ENCODE peak calls at places on chromosome 17, in five cellular contexts. A is left colon; P is aorta; H is activated CD8-positive, alpha-beta T cell treated with anti-CD3 and anti-CD28 coated beads, Interleukin-2, amount 10 ng/mL, durations not matched to agents 7 days and 5 days; G is naive thymus-derived CD4-positive, alpha-beta T cell. X is an unnamed sample.

GRCh38 chr17:75965468-75965867 is 13.5 kb downstream of the ACOX1 start:
- ATAC-seq in A (no peak), P (no peak), H (no peak), G (no peak), X (no peak)

GRCh38 chr17:60094754-60095153 is 16.0 kb upstream of the HEATR6 start:
- ATAC-seq in A (no peak), P (no peak), H (no peak), G (peak; percentile 59), X (no peak)

GRCh38 chr17:64163468-64163867 is 33.5 kb upstream of the ERN1 start:
- ATAC-seq in A (no peak), P (no peak), H (no peak), G (no peak), X (peak; percentile 64)

GRCh38 chr17:16269658-16270057 is 52.6 kb downstream of the PIGL start:
- ATAC-seq in A (no peak), P (no peak), H (no peak), G (no peak), X (no peak)

GRCh38 chr17:43909537-43910231 is 2.3 kb upstream of the MPP2 start:
- ATAC-seq in A (no peak), P (no peak), H (no peak), G (no peak), X (no peak)

GRCh38 chr17:74838275-74838674 is 21.4 kb downstream of the GRIN2C start:
- ATAC-seq in A (no peak), P (no peak), H (no peak), G (no peak), X (no peak)

GRCh38 chr17:10613775-10614513 is 43.2 kb downstream of the MYH3 start:
- ATAC-seq in A (no peak), P (no peak), H (no peak), G (no peak), X (no peak)

GRCh38 chr17:81536299-81537290 is 8.4 kb downstream of the FSCN2 start:
- ATAC-seq in A (peak; percentile 40), P (no peak), H (peak; percentile 16), G (no peak), X (peak; percentile 6)

GRCh38 chr17:68807998-68808772 is 147.0 kb downstream of the ABCA8 start:
- ATAC-seq in A (no peak), P (no peak), H (no peak), G (no peak), X (no peak)

GRCh38 chr17:47615766-47616424 is 33.8 kb upstream of the KPNB1 start:
- ATAC-seq in A (peak; percentile 72), P (peak; percentile 57), H (peak; percentile 42), G (peak; percentile 51), X (peak; percentile 35)

GRCh38 chr17:76709077-76709950 is 1.5 kb downstream of the MXRA7 start:
- ATAC-seq in A (peak; percentile 27), P (peak; percentile 90), H (no peak), G (no peak), X (peak; percentile 50)

GRCh38 chr17:36485805-36486203 is 677 bp upstream of the ZNHIT3 start:
- ATAC-seq in A (no peak), P (no peak), H (no peak), G (no peak), X (no peak)

GRCh38 chr17:72456026-72456569 is 335.3 kb downstream of the SOX9 start:
- ATAC-seq in A (peak; percentile 81), P (no peak), H (no peak), G (no peak), X (peak; percentile 69)

GRCh38 chr17:40099627-40100418 is 566 bp downstream of the NR1D1 start:
- ATAC-seq in A (no peak), P (peak; percentile 2), H (peak; percentile 1), G (no peak), X (no peak)

GRCh38 chr17:82288602-82288927 is 15.1 kb upstream of the CSNK1D start:
- ATAC-seq in A (no peak), P (no peak), H (no peak), G (no peak), X (no peak)

GRCh38 chr17:28727727-28728363 is 743 bp upstream of the NEK8 start:
- ATAC-seq in A (peak; percentile 23), P (peak; percentile 13), H (peak; percentile 37), G (peak; percentile 66), X (peak; percentile 55)

GRCh38 chr17:9648521-9649110 is 3.3 kb downstream of the USP43 start:
- ATAC-seq in A (no peak), P (no peak), H (no peak), G (no peak), X (no peak)

GRCh38 chr17:65893692-65894279 is 298.1 kb downstream of the CEP112 start:
- ATAC-seq in A (no peak), P (no peak), H (no peak), G (no peak), X (no peak)

GRCh38 chr17:35890774-35891155 is 10.6 kb upstream of the CCL5 start:
- ATAC-seq in A (peak; percentile 36), P (no peak), H (peak; percentile 77), G (peak; percentile 69), X (no peak)

X was measured in esophagus mucosa.